ENCODE peak calls at places on chromosomes 2 and 18, in nine cellular contexts. P is Peyer's patch; G is Caco-2; J is MG63; Q is naive thymus-derived CD4-positive, alpha-beta T cell; V is tibial nerve; L is cardiac muscle cell; K is fibroblast of pulmonary artery; M is neural progenitor cell. B is an unnamed sample.

GRCh38 chr2:60880988-60881932 is at the start of gene REL:
- DNase-seq in P (peak), G (peak), J (peak), Q (peak), V (peak), L (peak), K (peak), M (peak), B (peak)

GRCh38 chr18:56505971-56506370 is 132.4 kb downstream of the TXNL1 start:
- DNase-seq in P (no peak), G (no peak), J (peak), Q (no peak), V (no peak), L (no peak), K (no peak), M (no peak), B (no peak)

GRCh38 chr2:239167011-239167673 is 233.7 kb downstream of the HDAC4 start:
- DNase-seq in P (peak), G (no peak), J (no peak), Q (no peak), V (no peak), L (no peak), K (no peak), M (no peak), B (no peak)

GRCh38 chr18:12015697-12016062 is 34.4 kb downstream of the IMPA2 start:
- DNase-seq in P (peak), G (no peak), J (peak), Q (no peak), V (no peak), L (peak), K (no peak), M (no peak), B (peak)

GRCh38 chr2:121175326-121175725 is 109.7 kb downstream of the TFCP2L1 start:
- DNase-seq in P (no peak), G (no peak), J (no peak), Q (no peak), V (no peak), L (no peak), K (no peak), M (no peak), B (no peak)

GRCh38 chr2:128442053-128442751 is 123.5 kb upstream of the HS6ST1 start:
- DNase-seq in P (peak), G (peak), J (no peak), Q (no peak), V (no peak), L (no peak), K (no peak), M (no peak), B (peak)

GRCh38 chr18:48662021-48662661 is 123.3 kb downstream of the CTIF start:
- DNase-seq in P (no peak), G (no peak), J (no peak), Q (no peak), V (no peak), L (peak), K (peak), M (peak), B (no peak)

GRCh38 chr2:159176555-159176954 is 109.9 kb downstream of the WDSUB1 start:
- DNase-seq in P (no peak), G (no peak), J (no peak), Q (no peak), V (no peak), L (no peak), K (no peak), M (no peak), B (no peak)

GRCh38 chr2:241577413-241578122 is 19.0 kb downstream of the BOK start:
- DNase-seq in P (no peak), G (no peak), J (no peak), Q (no peak), V (no peak), L (peak), K (peak), M (no peak), B (no peak)

GRCh38 chr2:241848761-241849615 is 9.7 kb downstream of the PDCD1 start:
- DNase-seq in P (no peak), G (no peak), J (no peak), Q (no peak), V (peak), L (no peak), K (no peak), M (no peak), B (no peak)

GRCh38 chr2:231617059-231617926 is 24.6 kb downstream of the TEX44 start:
- DNase-seq in P (no peak), G (no peak), J (no peak), Q (no peak), V (no peak), L (peak), K (peak), M (no peak), B (peak)

GRCh38 chr2:70029814-70030409 is 57.4 kb upstream of the PCBP1 start:
- DNase-seq in P (peak), G (peak), J (peak), Q (no peak), V (peak), L (peak), K (peak), M (peak), B (peak)

GRCh38 chr2:227472265-227473018 is 486 bp downstream of the AGFG1 start:
- DNase-seq in P (peak), G (peak), J (peak), Q (peak), V (no peak), L (peak), K (peak), M (peak), B (peak)

GRCh38 chr18:57555134-57555533 is 31.4 kb downstream of the FECH start:
- DNase-seq in P (no peak), G (no peak), J (no peak), Q (no peak), V (no peak), L (no peak), K (no peak), M (no peak), B (no peak)

GRCh38 chr2:208172125-208172524 is 8.7 kb upstream of the CRYGA start:
- DNase-seq in P (no peak), G (no peak), J (no peak), Q (no peak), V (no peak), L (no peak), K (no peak), M (no peak), B (no peak)

GRCh38 chr2:40358783-40359182 is 93.1 kb downstream of the SLC8A1 start:
- DNase-seq in P (no peak), G (no peak), J (no peak), Q (no peak), V (no peak), L (no peak), K (no peak), M (no peak), B (no peak)
- H3K4me3 ChIP-seq in P (no peak), G (no peak), J (no peak), Q (no peak), V (no peak), L (no peak), K (no peak), M (no peak), B (no peak)

GRCh38 chr18:2662990-2663389 is 7.5 kb downstream of the SMCHD1 start:
- DNase-seq in P (no peak), G (no peak), J (no peak), Q (no peak), V (no peak), L (no peak), K (no peak), M (no peak), B (no peak)
- H3K4me3 ChIP-seq in P (no peak), G (no peak), J (no peak), Q (no peak), V (no peak), L (no peak), K (no peak), M (no peak), B (no peak)

GRCh38 chr2:138032334-138032733 is 68.1 kb downstream of the HNMT start:
- DNase-seq in P (no peak), G (no peak), J (no peak), Q (no peak), V (no peak), L (no peak), K (no peak), M (no peak), B (no peak)
- H3K4me3 ChIP-seq in P (no peak), G (no peak), J (no peak), Q (no peak), V (no peak), L (no peak), K (no peak), M (no peak), B (no peak)

DNA sequence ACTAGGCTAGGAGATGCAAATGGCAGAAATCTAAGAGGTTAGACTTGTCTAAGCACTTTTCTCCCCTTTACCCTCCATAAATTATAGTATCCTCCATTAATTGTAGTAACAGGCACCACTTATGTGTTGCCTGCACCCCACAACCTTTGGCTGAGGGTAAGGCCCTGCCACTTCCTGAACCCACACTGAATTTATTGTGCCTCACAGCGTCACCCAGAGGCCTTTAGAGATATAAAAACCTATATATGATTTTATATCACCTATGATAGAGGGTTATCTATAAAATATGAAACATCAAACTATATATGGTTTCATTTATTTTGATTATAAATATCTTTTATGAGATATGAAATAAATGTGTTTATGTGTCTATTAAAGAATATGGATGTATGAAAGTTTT is 2.6 kb downstream of the UGT1A9 start:
- DNase-seq in P (no peak), G (no peak), J (no peak), Q (no peak), V (no peak), L (no peak), K (no peak), M (no peak), B (no peak)
- H3K4me3 ChIP-seq in P (no peak), G (no peak), J (no peak), Q (no peak), V (no peak), L (no peak), K (no peak), M (no peak), B (no peak)

GRCh38 chr2:85577386-85578242 is at the start of gene VAMP8:
- DNase-seq in P (peak), G (peak), J (no peak), Q (no peak), V (no peak), L (no peak), K (no peak), M (peak), B (peak)
- H3K4me3 ChIP-seq in P (peak), G (peak), J (no peak), Q (peak), V (no peak), L (no peak), K (no peak), M (peak), B (peak)